ENCODE peak calls at places on chromosomes 7 and 10, in four cellular contexts. Y is pancreas, G is GM23248, B is MM.1S. F is an unnamed sample. For H3K27me3, the result is how much of the 10 kb centered on the place peaks cover.

GRCh38 chr7:123635551-123636359 is 19.9 kb upstream of the LMOD2 start:
- DNase-seq in B (peak), Y (no peak), G (peak), F (no peak)

GRCh38 chr10:14601872-14602725 is 172.6 kb downstream of the FAM107B start:
- DNase-seq in G (peak), B (peak), Y (no peak), F (no peak)

GRCh38 chr10:6689036-6689435 is 109.0 kb upstream of the PRKCQ start:
- DNase-seq in B (no peak), Y (no peak), G (no peak), F (no peak)

GRCh38 chr7:32586291-32587221 is 91.3 kb downstream of the AVL9 start:
- DNase-seq in G (peak), B (no peak), Y (no peak), F (no peak)

GRCh38 chr10:97991875-97992274 is 38.5 kb downstream of the CRTAC1 start:
- DNase-seq in B (no peak), G (peak), Y (no peak), F (no peak)

GRCh38 chr10:72692897-72693598 is 1.1 kb downstream of the MCU start:
- DNase-seq in G (peak), B (peak), Y (no peak), F (peak)

GRCh38 chr10:78332013-78332412 is 298.4 kb downstream of the RPS24 start:
- DNase-seq in G (peak), Y (no peak), B (no peak), F (peak)

GRCh38 chr7:76064208-76064970 is 16.5 kb downstream of the MDH2 start:
- DNase-seq in B (no peak), Y (no peak), G (no peak), F (no peak)

GRCh38 chr7:33757050-33757449 is 148.3 kb upstream of the BMPER start:
- DNase-seq in Y (no peak), G (peak), B (no peak), F (no peak)

GRCh38 chr10:89861584-89862287 is 160.3 kb downstream of the KIF20B start:
- DNase-seq in G (peak), B (no peak), Y (no peak), F (no peak)

GRCh38 chr10:32059472-32059871 is 3.2 kb upstream of the KIF5B start:
- DNase-seq in B (no peak), Y (no peak), G (no peak), F (no peak)

GRCh38 chr10:15420858-15421257 is 49.8 kb upstream of the FAM171A1 start:
- DNase-seq in G (no peak), B (no peak), Y (no peak), F (no peak)

GRCh38 chr7:127252736-127253288 is at the start of gene GRM8:
- DNase-seq in Y (peak), B (peak), G (peak), F (peak)

GRCh38 chr7:37018954-37019353 is 294.7 kb upstream of the AOAH start:
- DNase-seq in Y (no peak), G (no peak), B (no peak), F (no peak)

GRCh38 chr7:770786-771185 is 43.7 kb upstream of the PRKAR1B start:
- DNase-seq in Y (no peak), G (no peak), B (no peak), F (no peak)

GRCh38 chr10:63346015-63346441 is 119.7 kb downstream of the JMJD1C start:
- DNase-seq in B (no peak), G (peak), Y (no peak), F (no peak)

GRCh38 chr10:61529208-61529607 is 76.0 kb upstream of the TMEM26 start:
- DNase-seq in B (no peak), Y (no peak), G (no peak), F (no peak)

GRCh38 chr7:100719523-100720319 is 547 bp upstream of the EPO start:
- DNase-seq in B (no peak), Y (no peak), G (peak), F (no peak)

GRCh38 chr7:57305192-57305748 is 144.7 kb upstream of the ZNF716 start:
- DNase-seq in Y (no peak), B (no peak), G (no peak), F (no peak)

GRCh38 chr7:47887016-47887640 is 61.1 kb downstream of the PKD1L1 start:
- DNase-seq in B (no peak), G (no peak), Y (no peak), F (no peak)

GRCh38 chr10:36097696-36098095 is 455.6 kb upstream of the FZD8 start:
- DNase-seq in G (no peak), B (no peak), Y (no peak), F (no peak)

GRCh38 chr7:107920048-107920772 is 29.2 kb downstream of the DLD start:
- DNase-seq in G (no peak), Y (no peak), B (no peak), F (no peak)

GRCh38 chr7:94907026-94907419 is 371 bp upstream of the PPP1R9A start:
- DNase-seq in G (no peak), Y (no peak), B (no peak), F (no peak)

GRCh38 chr10:103466734-103467133 is 8.0 kb upstream of the CALHM1 start:
- DNase-seq in G (no peak), B (no peak), Y (no peak), F (no peak)

GRCh38 chr7:113945018-113945938 is 26.5 kb upstream of the PPP1R3A start:
- DNase-seq in B (no peak), Y (no peak), G (no peak), F (no peak)

DNA sequence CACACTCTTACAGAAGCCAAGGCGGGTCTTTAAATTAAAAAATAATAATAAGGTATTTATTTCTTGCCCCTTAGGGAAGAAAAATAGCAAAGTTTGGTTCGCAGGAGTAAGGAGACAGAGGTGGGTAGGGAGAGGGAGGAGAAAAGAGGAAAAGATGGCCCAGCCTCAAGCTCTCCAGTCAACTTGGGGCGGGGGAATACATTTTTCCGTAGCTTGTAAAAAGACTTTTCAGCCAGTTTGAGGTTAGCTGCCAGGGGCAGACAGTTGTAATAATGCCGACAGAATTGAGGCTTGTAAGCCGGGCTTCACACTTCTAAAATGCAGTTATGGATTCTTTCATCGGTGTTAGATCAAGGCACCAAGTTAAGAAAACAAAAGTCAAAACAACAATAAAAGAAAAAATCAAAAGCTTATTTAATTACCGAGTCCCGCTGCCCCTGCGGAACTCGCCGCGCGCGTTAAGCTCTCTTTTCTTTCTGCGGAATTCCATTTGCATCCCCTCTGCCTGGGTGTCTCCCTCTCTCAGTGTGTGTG is 489 bp upstream of the EVX1 start:
- DNase-seq in B (no peak), G (no peak), Y (no peak), F (no peak)
- H3K27me3 ChIP-seq in B (half or more), G (half or more), Y (half or more), F (half or more)

GRCh38 chr10:112390125-112390703 is 16.3 kb downstream of the ACSL5 start:
- DNase-seq in G (no peak), B (no peak), Y (no peak), F (no peak)
- H3K27ac ChIP-seq in G (peak), B (no peak), Y (no peak), F (peak)

DNA sequence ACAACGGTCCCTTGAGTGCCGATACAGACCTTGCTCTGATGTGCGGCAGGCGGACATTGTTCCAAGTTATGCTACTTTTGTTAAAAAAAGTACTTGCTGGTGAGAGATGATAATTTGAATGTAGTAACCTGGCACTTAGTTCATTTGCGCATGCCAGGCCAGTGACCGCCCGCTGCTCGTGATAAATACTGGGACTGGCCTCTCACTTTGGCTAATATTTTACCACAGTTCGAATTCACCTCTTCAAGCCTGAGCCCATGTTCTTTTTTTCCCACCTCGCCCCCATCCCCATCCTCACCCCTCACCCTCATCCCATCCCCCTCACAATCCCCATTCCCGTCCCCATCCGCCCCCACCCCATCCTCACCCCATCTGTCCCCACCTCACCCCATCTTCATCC is 126.4 kb downstream of the DNAJB6 start:
- DNase-seq in B (no peak), G (no peak), Y (no peak), F (no peak)
- H3K27me3 ChIP-seq in B (half or more), G (under half), Y (under half), F (under half)

GRCh38 chr7:90933041-90933440 is 331.2 kb upstream of the FZD1 start:
- DNase-seq in B (peak), Y (no peak), G (no peak), F (no peak)

GRCh38 chr7:90938371-90938770 is 325.9 kb upstream of the FZD1 start:
- DNase-seq in G (peak), Y (no peak), B (no peak), F (no peak)

GRCh38 chr7:90931996-90932912 is 332.0 kb upstream of the FZD1 start:
- DNase-seq in G (peak), B (peak), Y (no peak), F (no peak)

DNA sequence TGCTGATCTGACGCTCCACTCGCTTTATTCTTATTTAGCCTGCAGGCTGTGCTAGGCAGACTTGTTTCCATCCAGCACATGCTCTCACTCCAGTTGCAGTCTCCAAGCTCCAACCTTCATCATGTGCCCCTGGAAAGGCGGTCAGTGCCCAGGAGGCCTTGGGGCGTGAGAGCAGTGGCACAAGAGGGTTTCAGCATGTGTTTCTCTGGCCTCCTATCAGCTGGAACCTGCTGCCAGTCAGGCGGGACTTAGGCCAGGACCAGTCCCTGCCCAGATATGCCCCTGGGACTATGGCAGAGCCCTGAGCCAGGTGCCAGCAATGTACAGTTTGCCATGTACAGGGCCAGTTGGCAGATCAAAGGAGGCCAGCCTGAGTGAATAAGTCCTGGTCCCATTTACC is 330.2 kb upstream of the FZD1 start:
- DNase-seq in B (no peak), Y (peak), G (no peak), F (no peak)
- H3K27ac ChIP-seq in B (peak), Y (no peak), G (no peak), F (no peak)

DNA sequence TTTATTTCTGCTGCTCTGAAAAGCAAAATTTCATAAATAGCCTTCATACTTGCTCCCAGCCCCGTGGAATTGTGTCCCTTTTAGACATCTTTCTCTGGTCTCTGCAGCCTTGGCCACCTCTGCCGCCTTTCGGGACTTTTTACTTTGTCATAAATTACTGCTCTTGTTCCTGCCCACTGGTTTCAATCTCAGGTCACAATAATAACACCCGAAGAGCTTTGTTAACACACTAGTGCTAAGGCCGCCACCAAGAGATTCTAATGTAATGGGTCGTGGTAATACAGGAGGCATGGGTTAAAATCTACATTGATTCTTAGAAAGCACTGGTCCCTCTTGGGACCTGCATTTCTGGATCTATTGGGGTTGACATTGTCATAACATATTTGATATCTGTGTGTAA is 276.0 kb upstream of the VWC2 start:
- DNase-seq in G (no peak), Y (no peak), B (peak), F (no peak)
- H3K27me3 ChIP-seq in G (under half), Y (under half), B (under half), F (under half)

DNA sequence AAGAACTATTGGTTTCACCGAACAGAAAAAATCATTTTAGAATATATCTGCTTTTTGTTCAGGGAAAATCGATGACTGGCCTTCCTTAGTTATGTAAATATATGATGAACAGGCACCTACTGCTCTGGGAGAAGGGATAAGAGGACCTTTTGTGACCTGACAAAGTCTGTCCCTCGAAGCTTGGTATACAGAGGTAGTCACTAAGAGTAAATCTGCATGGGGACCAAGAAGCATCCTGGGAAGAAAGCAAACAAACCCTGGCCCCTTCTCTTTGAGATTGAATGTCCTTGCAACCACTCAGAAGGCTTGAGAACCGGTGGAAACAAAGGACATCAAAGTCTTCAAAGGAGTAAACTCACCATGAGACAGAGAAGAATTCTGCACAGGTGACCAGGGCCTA is 52.3 kb downstream of the SKIDA1 start:
- DNase-seq in G (no peak), Y (no peak), B (no peak), F (no peak)
- H3K27ac ChIP-seq in G (no peak), Y (no peak), B (no peak), F (no peak)

F was measured in colonic mucosa.